ENCODE peak calls at places on chromosomes 5 and 9, in nine cellular contexts. Y is astrocyte of the spinal cord, A is fibroblast of lung, H is lower lobe of right lung, W is SW480, S is EH, I is Calu3, P is left ventricle myocardium inferior, T is globus pallidus. E is an unnamed sample.

GRCh38 chr5:33594006-33594405 is 153.2 kb downstream of the TARS1 start:
- DNase-seq in S (no peak), W (no peak), Y (no peak), T (no peak), H (no peak), A (no peak), P (no peak), I (no peak), E (peak; percentile 70)

GRCh38 chr9:126397056-126397455 is 70.4 kb downstream of the MVB12B start:
- DNase-seq in A (no peak), I (no peak), Y (no peak), P (no peak), H (no peak), T (no peak), W (no peak), S (no peak), E (no peak)

GRCh38 chr5:128553747-128554146 is 15.7 kb upstream of the FBN2 start:
- DNase-seq in H (no peak), T (no peak), Y (no peak), S (no peak), A (no peak), W (no peak), I (no peak), P (no peak), E (no peak)

GRCh38 chr5:113510836-113511451 is 2.5 kb upstream of the YTHDC2 start:
- DNase-seq in S (peak; percentile 57), P (no peak), Y (peak; percentile 55), W (peak; percentile 80), A (peak; percentile 38), T (no peak), I (peak; percentile 12), H (no peak), E (peak; percentile 70)

GRCh38 chr9:105344283-105344682 is 99.8 kb downstream of the SLC44A1 start:
- DNase-seq in H (no peak), S (peak; percentile 32), A (no peak), P (no peak), W (no peak), Y (no peak), T (no peak), I (no peak), E (peak; percentile 56)

GRCh38 chr5:111493031-111493430 is 19.3 kb downstream of the STARD4 start:
- DNase-seq in T (no peak), H (no peak), A (no peak), P (no peak), W (no peak), Y (no peak), S (no peak), I (no peak), E (no peak)

GRCh38 chr5:32916648-32917047 is 205.5 kb downstream of the NPR3 start:
- DNase-seq in T (no peak), S (peak; percentile 61), H (no peak), W (peak; percentile 32), P (no peak), Y (peak; percentile 18), I (peak; percentile 50), A (peak; percentile 29), E (peak; percentile 44)

GRCh38 chr9:84668204-84669007 is 1.1 kb upstream of the NTRK2 start:
- DNase-seq in I (peak; percentile 85), Y (peak; percentile 63), T (peak; percentile 88), P (peak; percentile 65), W (peak; percentile 83), A (peak; percentile 59), H (peak; percentile 63), S (peak; percentile 73), E (peak; percentile 36)

GRCh38 chr9:110025551-110026170 is 182.3 kb downstream of the C9orf152 start:
- DNase-seq in W (no peak), A (peak; percentile 46), H (no peak), I (no peak), Y (no peak), T (no peak), S (no peak), P (no peak), E (no peak)

GRCh38 chr9:98766548-98766947 is 29.8 kb downstream of the ANKS6 start:
- DNase-seq in T (no peak), I (no peak), W (no peak), H (no peak), P (no peak), Y (no peak), S (no peak), A (no peak), E (peak; percentile 55)

GRCh38 chr9:101119206-101119819 is 90.8 kb downstream of the PLPPR1 start:
- DNase-seq in S (peak; percentile 8), I (peak; percentile 76), W (peak; percentile 57), Y (no peak), T (peak; percentile 75), P (peak; percentile 38), A (peak; percentile 3), H (peak; percentile 52), E (peak; percentile 15)

GRCh38 chr9:28439688-28440087 is 866.4 kb upstream of the C9orf72 start:
- DNase-seq in W (no peak), T (no peak), P (no peak), I (no peak), Y (no peak), S (no peak), H (no peak), A (no peak), E (no peak)

GRCh38 chr5:112248643-112249042 is 170.4 kb downstream of the EPB41L4A start:
- DNase-seq in P (no peak), I (no peak), W (no peak), A (no peak), S (no peak), T (no peak), Y (no peak), H (no peak), E (no peak)

GRCh38 chr9:126637002-126637849 is 23.5 kb downstream of the LMX1B start:
- DNase-seq in P (no peak), W (peak; percentile 34), S (no peak), T (no peak), I (no peak), A (no peak), H (no peak), Y (no peak), E (no peak)

GRCh38 chr5:124605516-124605915 is 140.9 kb downstream of the ZNF608 start:
- DNase-seq in A (peak; percentile 47), Y (peak; percentile 20), T (peak; percentile 77), S (no peak), H (no peak), I (no peak), W (no peak), P (peak; percentile 42), E (peak; percentile 10)